ENCODE peak calls at places on chromosomes 1 and 21, in seven cellular contexts. T is K562, G is T47D, O is GM12878, D is SK-N-SH, X is H1, P is HepG2. E is an unnamed sample.
A peak's percentile ranks its signal among the peaks of the same experiment; 100 is the strongest.

GRCh38 chr1:221873663-221874062 is 131.8 kb upstream of the DUSP10 start:
- DNase-seq in D (no peak), O (no peak), P (no peak), G (no peak), X (no peak), T (no peak), E (no peak)

GRCh38 chr1:205417884-205418283 is 4.0 kb downstream of the LEMD1 start:
- DNase-seq in O (no peak), T (no peak), X (no peak), D (no peak), P (no peak), G (no peak), E (no peak)

GRCh38 chr1:46525253-46525983 is 26.0 kb downstream of the KNCN start:
- DNase-seq in T (no peak), O (no peak), X (no peak), D (no peak), G (no peak), P (no peak), E (no peak)

GRCh38 chr1:162004441-162004950 is 19.2 kb downstream of the OLFML2B start:
- DNase-seq in P (no peak), D (no peak), X (no peak), G (no peak), T (no peak), O (no peak), E (no peak)

GRCh38 chr1:99749948-99750347 is 16.5 kb downstream of the FRRS1 start:
- DNase-seq in O (peak; percentile 78), D (no peak), G (no peak), P (no peak), X (no peak), T (no peak), E (no peak)

GRCh38 chr1:41677586-41677985 is 193.1 kb upstream of the EDN2 start:
- DNase-seq in T (no peak), G (no peak), O (no peak), X (no peak), D (no peak), P (no peak), E (no peak)

GRCh38 chr1:22778842-22779520 is 68.3 kb downstream of the EPHB2 start:
- DNase-seq in O (no peak), X (no peak), P (no peak), G (no peak), T (no peak), D (no peak), E (no peak)

GRCh38 chr1:206455681-206456344 is 14.5 kb upstream of the IKBKE start:
- DNase-seq in P (no peak), O (no peak), X (no peak), D (peak; percentile 83), G (no peak), T (peak; percentile 94), E (no peak)

GRCh38 chr1:157803851-157804250 is 16.1 kb downstream of the FCRL1 start:
- DNase-seq in T (no peak), G (no peak), D (no peak), X (no peak), P (no peak), O (no peak), E (no peak)

DNA sequence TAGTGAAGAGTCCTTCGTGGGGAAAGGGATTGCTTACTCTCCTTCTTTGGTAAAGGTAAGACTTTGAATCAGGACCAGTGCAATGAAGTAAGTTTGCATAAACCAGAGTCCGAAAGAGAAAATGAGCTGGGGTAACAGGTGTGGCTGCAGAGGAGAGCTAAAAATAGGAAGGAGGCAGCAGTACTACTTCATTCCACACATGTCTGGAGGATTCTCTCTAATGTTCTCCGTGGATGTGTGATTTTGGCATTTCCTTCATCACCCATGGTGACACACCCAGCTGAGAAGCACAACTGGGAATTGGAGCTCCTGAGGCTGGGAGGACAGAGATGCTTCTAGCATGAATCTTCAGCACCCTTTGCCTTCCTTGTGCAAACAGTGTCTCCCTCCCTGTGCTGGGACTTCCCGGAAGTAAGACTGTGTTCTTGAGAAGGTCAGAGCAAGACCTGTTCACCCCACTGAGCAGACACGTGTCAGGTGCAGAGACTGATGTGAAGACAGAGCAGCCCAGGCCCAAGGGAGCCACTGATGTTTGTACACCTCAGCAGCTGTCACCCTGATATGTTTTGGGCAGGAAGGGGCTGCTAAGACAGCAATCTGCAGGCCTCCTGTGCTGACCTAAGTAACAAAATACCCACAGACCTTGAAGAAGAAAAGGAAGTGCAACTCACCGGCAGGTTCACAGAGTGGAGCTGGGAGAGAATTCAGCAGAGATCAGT is 13.3 kb downstream of the FCRL1 start:
- DNase-seq in T (no peak), X (no peak), P (no peak), G (no peak), O (peak; percentile 68), D (no peak), E (no peak)
- TF ChIP-seq JUND in T (no peak), X (no peak), P (no peak), G (no peak), O (no peak), D (no peak), E (no peak)

DNA sequence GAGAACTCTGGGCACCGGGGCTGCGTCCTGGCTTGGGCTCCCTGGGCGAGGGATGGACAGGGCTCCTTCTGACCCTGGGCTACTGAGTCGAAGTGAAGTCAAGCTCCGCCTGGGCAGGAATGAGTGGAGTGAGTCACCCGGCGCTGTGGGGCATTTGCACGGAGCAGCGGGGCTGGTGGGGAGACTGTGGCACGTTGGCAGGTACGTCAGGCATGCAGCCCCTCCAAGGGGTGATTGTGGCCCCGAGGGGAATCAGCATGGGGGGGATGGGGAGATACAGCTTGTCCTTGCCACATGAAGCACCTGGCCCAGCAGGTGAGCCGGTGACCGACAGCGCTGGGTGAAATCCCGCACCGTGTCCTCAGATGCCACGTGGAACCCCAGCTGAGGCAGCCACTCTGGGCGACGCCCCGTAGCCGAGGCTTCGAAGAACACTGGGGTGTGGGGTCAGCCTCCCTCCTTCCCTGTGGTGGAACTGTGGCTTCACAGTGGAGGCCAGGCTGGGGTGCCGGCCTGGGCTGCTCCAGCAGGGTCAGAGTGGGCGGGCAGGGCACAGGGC is 62.3 kb downstream of the COL18A1 start:
- DNase-seq in P (no peak), G (no peak), O (no peak), D (no peak), T (no peak), X (no peak), E (no peak)
- TF ChIP-seq JUND in P (no peak), G (no peak), O (no peak), D (no peak), T (no peak), X (no peak), E (no peak)

GRCh38 chr1:15148475-15148874 is 5.1 kb upstream of the TMEM51 start:
- DNase-seq in T (no peak), X (no peak), O (no peak), G (no peak), D (no peak), P (no peak), E (no peak)

GRCh38 chr1:15146142-15146541 is 7.4 kb upstream of the TMEM51 start:
- DNase-seq in T (no peak), O (no peak), X (no peak), G (no peak), P (no peak), D (no peak), E (no peak)

GRCh38 chr1:15145327-15145726 is 8.2 kb upstream of the TMEM51 start:
- DNase-seq in O (no peak), G (peak; percentile 41), P (peak; percentile 92), T (no peak), D (no peak), X (no peak), E (no peak)

GRCh38 chr1:15148004-15148403 is 5.5 kb upstream of the TMEM51 start:
- DNase-seq in T (no peak), O (no peak), D (no peak), P (no peak), X (no peak), G (no peak), E (no peak)

GRCh38 chr1:15146971-15147376 is 6.6 kb upstream of the TMEM51 start:
- DNase-seq in X (no peak), P (no peak), G (no peak), O (no peak), T (no peak), D (no peak), E (no peak)
- TF ChIP-seq JUND in X (no peak), P (no peak), G (no peak), O (no peak), T (no peak), D (no peak), E (no peak)

DNA sequence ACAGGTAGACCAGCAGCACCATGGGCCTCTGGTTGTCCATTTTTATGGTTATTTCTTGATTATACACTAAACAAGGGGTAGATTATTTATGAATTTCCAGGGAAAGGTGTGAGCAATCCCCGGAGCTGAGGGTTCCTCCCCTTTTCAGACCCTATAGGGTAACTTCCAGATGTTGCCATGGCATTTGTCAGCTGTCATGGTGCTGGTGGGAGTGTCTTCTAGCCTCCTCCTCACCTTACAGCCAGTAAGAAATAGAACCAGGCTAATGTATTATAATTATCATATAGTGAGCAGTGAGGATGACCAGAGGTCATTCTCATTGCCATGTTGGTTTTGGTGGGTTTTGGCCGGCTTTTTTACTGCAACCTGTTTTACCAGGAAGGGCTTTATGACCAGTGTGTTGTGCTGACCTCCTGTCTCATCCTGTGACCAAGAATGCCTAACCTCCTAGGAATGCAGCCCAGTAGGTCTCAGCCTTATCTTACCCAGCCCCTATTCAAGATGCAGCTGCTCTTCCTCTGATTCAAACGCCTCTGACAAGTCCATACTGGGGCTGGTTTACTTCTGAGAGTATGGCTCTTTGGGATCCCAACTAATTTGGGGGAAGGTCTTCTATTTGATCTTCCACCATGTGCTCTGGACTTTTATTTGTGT is 13.5 kb upstream of the TINAGL1 start:
- DNase-seq in G (peak; percentile 40), P (no peak), T (no peak), X (no peak), D (no peak), O (no peak), E (peak; percentile 56)
- TF ChIP-seq JUND in G (no peak), P (no peak), T (no peak), X (no peak), D (no peak), O (no peak), E (peak; percentile 54)

GRCh38 chr1:243974451-243975292 is 76.4 kb upstream of the ZBTB18 start:
- DNase-seq in P (no peak), X (peak; percentile 37), D (peak; percentile 81), O (no peak), G (peak; percentile 66), T (no peak), E (no peak)
- TF ChIP-seq JUND in P (no peak), X (no peak), D (no peak), O (no peak), G (no peak), T (no peak), E (no peak)

DNA sequence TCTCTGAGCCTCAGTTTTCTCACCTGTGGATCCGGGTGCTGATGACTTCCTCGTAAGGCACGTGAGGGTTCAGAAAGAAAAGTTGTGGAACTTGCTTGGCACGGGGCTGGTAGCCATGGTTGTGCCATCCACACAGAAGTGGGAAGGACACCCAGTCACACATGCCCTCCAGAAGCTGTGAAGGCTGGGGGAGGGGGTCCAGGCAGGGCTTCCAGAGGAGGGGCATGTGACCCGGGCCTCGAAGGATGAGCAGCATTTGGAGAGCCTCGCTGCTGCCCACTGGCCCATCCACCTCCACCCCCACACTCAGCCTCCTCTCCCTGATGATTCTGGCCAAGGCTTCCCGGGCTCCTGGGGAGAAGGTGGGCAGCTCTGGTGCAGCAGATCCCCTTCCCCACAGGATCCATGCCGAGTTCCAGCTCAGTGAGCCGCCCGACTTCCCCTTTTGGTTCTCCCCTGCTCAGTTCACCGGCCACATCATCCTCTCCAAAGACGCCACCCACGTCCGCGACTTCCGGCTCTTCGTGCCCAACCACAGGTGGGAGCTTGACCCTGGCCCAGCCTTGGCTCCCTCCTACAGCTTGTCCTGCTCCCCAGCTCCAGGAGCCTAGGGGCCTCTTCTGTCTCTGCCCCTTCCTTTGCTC is 9.4 kb downstream of the SELENON start:
- DNase-seq in D (no peak), O (no peak), P (no peak), G (peak; percentile 80), T (no peak), X (no peak), E (no peak)
- TF ChIP-seq JUND in D (no peak), O (no peak), P (no peak), G (no peak), T (no peak), X (no peak), E (no peak)